ENCODE peak calls at places on chromosomes 16 and 17, in nine cellular contexts. One of them, this sample, is unnamed.

GRCh38 chr17:77210946-77211541 is 70.3 kb downstream of the SEC14L1 start:
- DNase-seq in epithelial cell of esophagus: no peak
- DNase-seq in type B pancreatic cell: no peak
- DNase-seq in OCI-LY7: peak
- DNase-seq in retinal pigment epithelial cell: no peak
- DNase-seq in HFF-Myc: no peak
- DNase-seq in nephron progenitor cell: no peak
- DNase-seq in spleen: peak
- DNase-seq in B cell: no peak
- DNase-seq in this sample: no peak

GRCh38 chr17:47978324-47978723 is 7.4 kb downstream of the CDK5RAP3 start:
- DNase-seq in epithelial cell of esophagus: peak
- DNase-seq in type B pancreatic cell: peak
- DNase-seq in OCI-LY7: peak
- DNase-seq in retinal pigment epithelial cell: no peak
- DNase-seq in HFF-Myc: peak
- DNase-seq in nephron progenitor cell: peak
- DNase-seq in spleen: no peak
- DNase-seq in B cell: peak
- DNase-seq in this sample: no peak

GRCh38 chr17:29219378-29220047 is 27.1 kb upstream of the CRYBA1 start:
- DNase-seq in epithelial cell of esophagus: peak
- DNase-seq in type B pancreatic cell: peak
- DNase-seq in OCI-LY7: peak
- DNase-seq in retinal pigment epithelial cell: peak
- DNase-seq in HFF-Myc: peak
- DNase-seq in nephron progenitor cell: peak
- DNase-seq in spleen: peak
- DNase-seq in B cell: peak
- DNase-seq in this sample: peak

GRCh38 chr16:28925386-28926228 is 569 bp upstream of the RABEP2 start:
- DNase-seq in epithelial cell of esophagus: peak
- DNase-seq in type B pancreatic cell: peak
- DNase-seq in OCI-LY7: peak
- DNase-seq in retinal pigment epithelial cell: no peak
- DNase-seq in HFF-Myc: peak
- DNase-seq in nephron progenitor cell: peak
- DNase-seq in spleen: no peak
- DNase-seq in B cell: peak
- DNase-seq in this sample: no peak

GRCh38 chr16:78896280-78896679 is 704.3 kb downstream of the MAF start:
- DNase-seq in epithelial cell of esophagus: no peak
- DNase-seq in type B pancreatic cell: no peak
- DNase-seq in OCI-LY7: no peak
- DNase-seq in retinal pigment epithelial cell: no peak
- DNase-seq in HFF-Myc: no peak
- DNase-seq in nephron progenitor cell: no peak
- DNase-seq in spleen: no peak
- DNase-seq in B cell: no peak
- DNase-seq in this sample: no peak

GRCh38 chr17:44547625-44548297 is 9.5 kb upstream of the FZD2 start:
- DNase-seq in epithelial cell of esophagus: no peak
- DNase-seq in type B pancreatic cell: no peak
- DNase-seq in OCI-LY7: no peak
- DNase-seq in retinal pigment epithelial cell: no peak
- DNase-seq in HFF-Myc: no peak
- DNase-seq in nephron progenitor cell: peak
- DNase-seq in spleen: no peak
- DNase-seq in B cell: no peak
- DNase-seq in this sample: no peak

GRCh38 chr17:56819431-56820145 is 14.1 kb downstream of the C17orf67 start:
- DNase-seq in epithelial cell of esophagus: peak
- DNase-seq in type B pancreatic cell: no peak
- DNase-seq in OCI-LY7: peak
- DNase-seq in retinal pigment epithelial cell: no peak
- DNase-seq in HFF-Myc: peak
- DNase-seq in nephron progenitor cell: peak
- DNase-seq in spleen: peak
- DNase-seq in B cell: peak
- DNase-seq in this sample: no peak

GRCh38 chr17:561118-561517 is 153.5 kb downstream of the VPS53 start:
- DNase-seq in epithelial cell of esophagus: peak
- DNase-seq in type B pancreatic cell: no peak
- DNase-seq in OCI-LY7: no peak
- DNase-seq in retinal pigment epithelial cell: peak
- DNase-seq in HFF-Myc: no peak
- DNase-seq in nephron progenitor cell: no peak
- DNase-seq in spleen: no peak
- DNase-seq in B cell: no peak
- DNase-seq in this sample: no peak

DNA sequence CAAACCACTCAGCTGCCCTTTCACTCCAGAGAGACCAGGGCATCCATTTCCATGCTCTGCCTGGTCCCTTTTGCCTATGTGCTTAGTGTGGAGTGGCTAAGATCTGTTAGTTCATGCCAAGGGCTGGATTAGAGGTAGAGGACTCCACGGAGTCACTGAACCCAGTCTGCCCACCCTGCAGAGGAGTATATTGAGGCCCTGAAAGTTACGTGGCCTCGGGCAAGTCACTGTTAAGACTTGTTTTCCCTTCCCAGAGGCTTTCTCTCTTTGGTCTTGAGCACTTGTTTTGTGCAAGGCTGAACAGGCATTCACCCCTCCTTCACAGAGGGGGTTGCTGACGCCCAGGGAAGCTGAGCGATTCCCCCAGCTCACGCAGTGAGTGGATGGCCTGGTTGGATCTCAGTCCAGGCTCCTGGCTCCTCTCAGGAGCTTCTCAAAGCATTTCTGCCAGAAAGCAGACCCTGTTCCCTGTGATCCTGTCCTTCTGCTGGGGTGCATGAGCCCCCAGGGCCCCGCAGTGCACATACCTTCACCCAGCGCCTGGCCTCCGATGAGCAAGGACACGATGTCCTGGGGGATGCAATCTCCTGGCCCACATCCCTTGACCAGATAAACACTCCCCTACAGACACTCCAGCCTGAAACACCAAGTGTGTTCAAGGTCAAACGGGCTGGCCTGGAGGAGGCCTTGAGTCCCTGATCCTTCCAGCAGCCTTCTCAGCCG is 153.4 kb upstream of the GSE1 start:
- DNase-seq in epithelial cell of esophagus: no peak
- DNase-seq in type B pancreatic cell: no peak
- DNase-seq in OCI-LY7: no peak
- DNase-seq in retinal pigment epithelial cell: no peak
- DNase-seq in HFF-Myc: no peak
- DNase-seq in nephron progenitor cell: no peak
- DNase-seq in spleen: no peak
- DNase-seq in B cell: no peak
- DNase-seq in this sample: no peak
- TF ChIP-seq CTCF in epithelial cell of esophagus: no peak
- TF ChIP-seq CTCF in type B pancreatic cell: no peak
- TF ChIP-seq CTCF in OCI-LY7: no peak
- TF ChIP-seq CTCF in retinal pigment epithelial cell: no peak
- TF ChIP-seq CTCF in HFF-Myc: no peak
- TF ChIP-seq CTCF in nephron progenitor cell: no peak
- TF ChIP-seq CTCF in spleen: no peak
- TF ChIP-seq CTCF in B cell: no peak
- TF ChIP-seq CTCF in this sample: no peak

GRCh38 chr16:51165043-51165442 is 14.0 kb upstream of the SALL1 start:
- DNase-seq in epithelial cell of esophagus: no peak
- DNase-seq in type B pancreatic cell: no peak
- DNase-seq in OCI-LY7: no peak
- DNase-seq in retinal pigment epithelial cell: no peak
- DNase-seq in HFF-Myc: no peak
- DNase-seq in nephron progenitor cell: no peak
- DNase-seq in spleen: no peak
- DNase-seq in B cell: no peak
- DNase-seq in this sample: no peak

GRCh38 chr16:51164574-51164973 is 13.5 kb upstream of the SALL1 start:
- DNase-seq in epithelial cell of esophagus: no peak
- DNase-seq in type B pancreatic cell: no peak
- DNase-seq in OCI-LY7: no peak
- DNase-seq in retinal pigment epithelial cell: no peak
- DNase-seq in HFF-Myc: no peak
- DNase-seq in nephron progenitor cell: no peak
- DNase-seq in spleen: no peak
- DNase-seq in B cell: no peak
- DNase-seq in this sample: no peak

GRCh38 chr16:51166116-51166515 is 15.0 kb upstream of the SALL1 start:
- DNase-seq in epithelial cell of esophagus: no peak
- DNase-seq in type B pancreatic cell: no peak
- DNase-seq in OCI-LY7: no peak
- DNase-seq in retinal pigment epithelial cell: no peak
- DNase-seq in HFF-Myc: no peak
- DNase-seq in nephron progenitor cell: no peak
- DNase-seq in spleen: no peak
- DNase-seq in B cell: no peak
- DNase-seq in this sample: no peak

GRCh38 chr16:51163366-51163765 is 12.3 kb upstream of the SALL1 start:
- DNase-seq in epithelial cell of esophagus: no peak
- DNase-seq in type B pancreatic cell: no peak
- DNase-seq in OCI-LY7: no peak
- DNase-seq in retinal pigment epithelial cell: no peak
- DNase-seq in HFF-Myc: no peak
- DNase-seq in nephron progenitor cell: no peak
- DNase-seq in spleen: no peak
- DNase-seq in B cell: no peak
- DNase-seq in this sample: no peak

DNA sequence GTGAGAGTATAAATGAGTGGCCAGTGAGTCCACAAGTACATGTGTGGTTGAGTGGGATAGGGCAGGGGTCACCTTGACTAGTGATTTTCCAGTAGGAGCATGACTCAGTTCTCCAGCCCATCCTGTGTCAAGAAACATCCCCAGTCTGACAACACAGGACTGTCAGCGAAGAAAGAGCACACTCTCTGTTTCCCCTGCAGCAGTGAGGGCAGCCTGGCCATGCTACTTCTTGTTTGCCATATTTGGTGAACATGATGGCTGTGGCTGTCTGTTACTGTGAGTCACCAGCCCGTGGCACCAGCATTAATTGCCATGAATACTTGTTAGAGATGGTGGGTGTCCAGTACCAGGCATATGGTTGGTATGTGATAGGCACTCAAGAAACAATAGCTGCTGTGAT is 13.1 kb upstream of the SALL1 start:
- DNase-seq in epithelial cell of esophagus: no peak
- DNase-seq in type B pancreatic cell: no peak
- DNase-seq in OCI-LY7: no peak
- DNase-seq in retinal pigment epithelial cell: no peak
- DNase-seq in HFF-Myc: no peak
- DNase-seq in nephron progenitor cell: no peak
- DNase-seq in spleen: no peak
- DNase-seq in B cell: no peak
- DNase-seq in this sample: no peak
- TF ChIP-seq CTCF in epithelial cell of esophagus: no peak
- TF ChIP-seq CTCF in type B pancreatic cell: no peak
- TF ChIP-seq CTCF in OCI-LY7: no peak
- TF ChIP-seq CTCF in retinal pigment epithelial cell: no peak
- TF ChIP-seq CTCF in HFF-Myc: no peak
- TF ChIP-seq CTCF in nephron progenitor cell: no peak
- TF ChIP-seq CTCF in spleen: no peak
- TF ChIP-seq CTCF in B cell: no peak
- TF ChIP-seq CTCF in this sample: no peak

DNA sequence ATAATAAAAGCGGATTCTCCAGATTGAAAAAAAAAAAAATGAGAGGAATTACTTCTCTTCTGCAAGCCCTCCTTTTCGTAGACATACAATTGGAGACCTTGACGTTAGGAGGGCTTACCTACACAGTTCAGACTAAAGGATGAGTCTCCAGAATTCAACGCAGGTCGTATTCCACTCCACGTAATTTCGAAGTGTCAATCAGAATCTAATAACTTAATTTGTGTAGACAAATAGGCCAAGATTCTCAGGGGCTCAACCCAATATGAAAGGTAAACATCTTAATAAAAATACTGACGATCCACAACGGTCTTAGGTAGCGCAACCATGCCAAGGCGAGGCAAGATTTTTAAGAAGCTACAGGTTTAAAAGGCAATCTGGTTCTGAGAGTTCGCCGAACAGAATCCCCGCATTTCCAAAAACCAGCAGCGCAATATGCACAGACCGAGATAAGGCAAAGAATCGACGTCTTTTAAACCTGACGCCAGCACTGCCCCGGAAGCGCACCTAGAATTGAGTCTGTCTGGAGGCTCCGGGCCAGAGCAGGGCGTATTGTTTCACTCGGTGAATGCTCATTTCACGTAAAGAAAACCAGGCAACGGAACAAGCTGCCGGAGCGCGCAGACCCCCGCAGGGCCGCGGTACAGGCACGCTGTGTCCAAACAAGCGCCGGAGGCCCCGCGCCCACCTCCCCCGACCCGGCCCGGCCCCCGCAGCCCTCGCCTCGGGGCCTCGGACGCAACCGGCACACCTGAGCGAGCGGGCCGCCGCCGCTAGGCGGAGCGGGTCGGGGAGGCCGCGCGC is 623 bp downstream of the MBTPS1 start:
- DNase-seq in epithelial cell of esophagus: peak
- DNase-seq in type B pancreatic cell: no peak
- DNase-seq in OCI-LY7: peak
- DNase-seq in retinal pigment epithelial cell: no peak
- DNase-seq in HFF-Myc: no peak
- DNase-seq in nephron progenitor cell: no peak
- DNase-seq in spleen: no peak
- DNase-seq in B cell: no peak
- DNase-seq in this sample: no peak
- TF ChIP-seq CTCF in epithelial cell of esophagus: no peak
- TF ChIP-seq CTCF in type B pancreatic cell: peak
- TF ChIP-seq CTCF in OCI-LY7: peak
- TF ChIP-seq CTCF in retinal pigment epithelial cell: no peak
- TF ChIP-seq CTCF in HFF-Myc: no peak
- TF ChIP-seq CTCF in nephron progenitor cell: peak
- TF ChIP-seq CTCF in spleen: peak
- TF ChIP-seq CTCF in B cell: peak
- TF ChIP-seq CTCF in this sample: peak

DNA sequence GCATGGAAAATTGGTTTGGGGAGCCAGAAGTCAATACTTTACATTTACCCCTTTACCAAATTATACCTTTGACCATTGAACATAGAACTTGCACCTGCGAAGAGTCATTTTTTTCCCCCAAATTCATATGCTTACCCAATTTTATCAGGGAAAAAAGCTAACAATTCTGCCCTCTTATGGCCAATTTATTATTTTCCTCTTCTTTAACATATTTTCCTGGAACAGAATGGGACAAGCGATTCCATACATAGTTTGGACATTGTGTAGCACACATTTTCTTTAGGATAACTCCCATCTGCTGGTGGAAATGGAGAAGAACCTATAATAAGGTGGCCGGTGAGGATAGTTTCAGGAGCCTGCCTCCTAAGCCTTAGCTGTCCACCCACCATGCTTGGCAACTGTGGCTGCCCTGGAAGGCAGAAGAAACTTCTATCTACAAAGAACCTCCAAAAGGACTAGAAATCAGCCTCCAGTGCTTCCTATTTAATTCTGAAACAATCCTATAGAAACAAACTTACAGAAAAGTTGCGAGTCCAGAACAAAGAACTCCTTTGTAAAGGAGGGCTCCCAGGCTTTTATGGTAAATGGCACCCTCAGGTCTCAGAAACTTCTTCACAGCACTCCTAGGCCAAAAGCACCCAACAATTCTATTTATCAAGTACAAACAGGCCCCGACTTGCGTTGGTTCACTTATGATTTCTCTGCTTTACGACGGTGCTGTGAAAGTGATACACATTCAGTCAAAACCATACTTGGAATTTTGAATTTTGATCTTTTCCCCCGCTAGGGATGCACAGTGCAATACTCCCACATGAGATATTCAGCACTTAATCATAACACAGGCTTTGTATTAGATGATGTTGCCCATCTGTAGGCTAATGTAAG is 64.1 kb upstream of the CACNG4 start:
- DNase-seq in epithelial cell of esophagus: peak
- DNase-seq in type B pancreatic cell: no peak
- DNase-seq in OCI-LY7: peak
- DNase-seq in retinal pigment epithelial cell: no peak
- DNase-seq in HFF-Myc: no peak
- DNase-seq in nephron progenitor cell: no peak
- DNase-seq in spleen: peak
- DNase-seq in B cell: no peak
- DNase-seq in this sample: no peak
- TF ChIP-seq CTCF in epithelial cell of esophagus: peak
- TF ChIP-seq CTCF in type B pancreatic cell: peak
- TF ChIP-seq CTCF in OCI-LY7: peak
- TF ChIP-seq CTCF in retinal pigment epithelial cell: peak
- TF ChIP-seq CTCF in HFF-Myc: peak
- TF ChIP-seq CTCF in nephron progenitor cell: no peak
- TF ChIP-seq CTCF in spleen: no peak
- TF ChIP-seq CTCF in B cell: no peak
- TF ChIP-seq CTCF in this sample: peak

This sample was measured in osteocyte.